ENCODE peak calls at places on chromosomes 1 and 21, in four cellular contexts. D is GM23248, P is neural progenitor cell, T is PC-3. S is an unnamed sample.

GRCh38 chr1:179550753-179551682 is 24.7 kb downstream of the NPHS2 start:
- DNase-seq in P (no peak), D (peak; percentile 71), T (peak; percentile 23), S (peak; percentile 72)

GRCh38 chr1:186643600-186643999 is 36.6 kb downstream of the PTGS2 start:
- DNase-seq in D (peak; percentile 70), P (no peak), T (peak; percentile 73), S (no peak)

GRCh38 chr1:228445867-228446584 is 29.4 kb upstream of the TRIM17 start:
- DNase-seq in P (peak; percentile 78), D (peak; percentile 70), T (no peak), S (peak; percentile 98)

GRCh38 chr1:241985787-241986186 is 13.1 kb downstream of the MAP1LC3C start:
- DNase-seq in D (peak; percentile 73), P (peak; percentile 65), T (peak; percentile 79), S (peak; percentile 51)

GRCh38 chr1:17700981-17701870 is 53.9 kb upstream of the ACTL8 start:
- DNase-seq in P (no peak), T (no peak), D (no peak), S (peak; percentile 85)

GRCh38 chr1:202122639-202123335 is at the start of gene GPR37L1:
- DNase-seq in T (peak; percentile 32), D (peak; percentile 36), P (peak; percentile 91), S (peak; percentile 98)

GRCh38 chr1:12604114-12604874 is 13.7 kb downstream of the DHRS3 start:
- DNase-seq in D (peak; percentile 96), P (no peak), T (peak; percentile 97), S (peak; percentile 98)

GRCh38 chr1:1462318-1462966 is 9.1 kb upstream of the ATAD3B start:
- DNase-seq in P (no peak), T (no peak), D (peak; percentile 32), S (peak; percentile 91)

GRCh38 chr1:36350659-36351171 is 27.3 kb upstream of the EVA1B start:
- DNase-seq in P (no peak), D (peak; percentile 94), T (peak; percentile 85), S (peak; percentile 97)

GRCh38 chr1:11564237-11564636 is 85.3 kb downstream of the DISP3 start:
- DNase-seq in P (no peak), T (no peak), D (no peak), S (no peak)
- H3K4me1 ChIP-seq in P (peaks cover 24% of the 10 kb centered on the region), T (no peaks in the 10 kb centered on the region), D (no peaks in the 10 kb centered on the region), S (no peaks in the 10 kb centered on the region)

DNA sequence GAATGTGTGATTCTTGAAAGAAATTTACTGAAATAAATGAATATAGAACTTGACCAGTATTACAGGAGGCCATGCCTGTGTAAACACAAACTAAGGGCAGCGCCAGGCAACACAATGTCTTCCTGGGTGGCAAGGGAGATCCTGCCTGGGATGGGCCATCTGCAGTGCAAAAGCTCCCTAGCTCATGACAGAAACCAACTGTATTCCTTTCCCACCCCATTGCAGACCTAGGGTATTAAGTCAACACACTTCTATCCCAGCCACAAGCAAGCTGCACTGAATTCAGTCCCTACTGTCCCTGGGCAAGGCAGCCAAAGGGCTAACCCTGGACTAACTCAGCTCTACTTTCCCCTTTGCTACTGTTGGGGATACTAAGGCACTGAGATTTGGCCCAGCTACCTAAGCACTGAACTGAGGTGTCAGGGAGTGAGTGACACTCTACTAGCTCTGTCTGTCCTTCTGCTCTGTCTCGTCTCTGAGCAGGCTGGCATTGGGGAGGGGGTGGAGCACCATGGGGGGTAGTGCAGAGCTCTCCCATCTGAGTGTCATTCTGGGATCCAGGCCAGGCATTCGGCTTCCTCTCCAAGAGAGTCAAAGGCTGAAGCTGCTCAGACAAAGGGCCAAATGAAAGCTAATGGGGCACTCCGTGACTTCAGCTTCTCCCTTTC is 2.5 kb downstream of the INKA2 start:
- DNase-seq in D (no peak), T (no peak), P (peak; percentile 31), S (no peak)
- H3K4me3 ChIP-seq in D (no peak overlapping the region), T (no peak overlapping the region), P (peak overlapping the region; percentile 37), S (peak overlapping the region; percentile 81)

GRCh38 chr21:43718872-43719747 is at the start of gene PDXK:
- DNase-seq in D (peak; percentile 93), P (peak; percentile 94), T (peak; percentile 95), S (peak; percentile 98)
- H3K79me2 ChIP-seq in D (peaks cover 48% of the 10 kb centered on the region), P (peaks cover 16% of the 10 kb centered on the region), T (peaks cover 56% of the 10 kb centered on the region), S (peaks cover 49% of the 10 kb centered on the region)

GRCh38 chr1:56436912-56437403 is 142.4 kb downstream of the PLPP3 start:
- DNase-seq in D (no peak), P (peak; percentile 95), T (no peak), S (no peak)
- H3K4me1 ChIP-seq in D (no peaks in the 10 kb centered on the region), P (peaks cover 81% of the 10 kb centered on the region), T (peaks cover 3% of the 10 kb centered on the region), S (no peaks in the 10 kb centered on the region)

GRCh38 chr1:109764561-109765482 is 1.1 kb upstream of the EPS8L3 start:
- DNase-seq in P (no peak), T (no peak), D (no peak), S (peak; percentile 62)

GRCh38 chr1:109767596-109768334 is 4.0 kb upstream of the EPS8L3 start:
- DNase-seq in P (no peak), T (no peak), D (no peak), S (peak; percentile 38)

GRCh38 chr1:109765483-109765815 is 1.7 kb upstream of the EPS8L3 start:
- DNase-seq in P (no peak), T (no peak), D (no peak), S (no peak)

GRCh38 chr1:109763646-109764415 is at the start of gene EPS8L3:
- DNase-seq in P (no peak), T (no peak), D (no peak), S (peak; percentile 67)

GRCh38 chr1:109765896-109766615 is 2.3 kb upstream of the EPS8L3 start:
- DNase-seq in P (no peak), T (no peak), D (no peak), S (peak; percentile 64)
- H3K4me3 ChIP-seq in P (no peak overlapping the region), T (no peak overlapping the region), D (no peak overlapping the region), S (no peak overlapping the region)

GRCh38 chr1:205620269-205620668 is 11.5 kb downstream of the ELK4 start:
- DNase-seq in T (no peak), D (no peak), P (no peak), S (no peak)
- H3K79me2 ChIP-seq in T (peaks cover 25% of the 10 kb centered on the region), D (peaks cover 78% of the 10 kb centered on the region), P (peaks cover 69% of the 10 kb centered on the region), S (peaks cover 40% of the 10 kb centered on the region)

S was measured in osteoblast.